ENCODE peak calls at places on chromosomes 1 and 21, in nine cellular contexts. V is esophagus squamous epithelium, L is H1, Q is HCT116, N is uterus, D is transverse colon, U is heart left ventricle, C is right lobe of liver, O is tibial nerve. P is an unnamed sample.

GRCh38 chr21:43932005-43932404 is 67.0 kb downstream of the AGPAT3 start:
- DNase-seq in V (no peak), L (no peak), Q (no peak), N (no peak), D (no peak), U (no peak), C (peak), O (no peak), P (no peak)

GRCh38 chr1:84862810-84863251 is 30.2 kb downstream of the LPAR3 start:
- DNase-seq in V (no peak), L (no peak), Q (no peak), N (no peak), D (no peak), U (no peak), C (no peak), O (no peak), P (no peak)

GRCh38 chr1:240571782-240572181 is 40.2 kb downstream of the GREM2 start:
- DNase-seq in V (no peak), L (no peak), Q (no peak), N (no peak), D (no peak), U (no peak), C (no peak), O (no peak), P (no peak)

GRCh38 chr1:193031431-193031830 is 27.7 kb downstream of the UCHL5 start:
- DNase-seq in V (no peak), L (no peak), Q (no peak), N (no peak), D (no peak), U (no peak), C (no peak), O (no peak), P (no peak)

GRCh38 chr1:45172015-45172414 is 34.4 kb downstream of the ZSWIM5 start:
- DNase-seq in V (no peak), L (no peak), Q (no peak), N (no peak), D (no peak), U (no peak), C (no peak), O (no peak), P (no peak)

GRCh38 chr1:217261636-217262035 is 369.3 kb downstream of the GPATCH2 start:
- DNase-seq in V (no peak), L (no peak), Q (no peak), N (no peak), D (no peak), U (no peak), C (no peak), O (no peak), P (no peak)

GRCh38 chr1:3101127-3101939 is 32.3 kb downstream of the PRDM16 start:
- DNase-seq in V (no peak), L (no peak), Q (no peak), N (no peak), D (no peak), U (no peak), C (no peak), O (no peak), P (no peak)

GRCh38 chr21:44318489-44319285 is 18.8 kb downstream of the PFKL start:
- DNase-seq in V (no peak), L (no peak), Q (no peak), N (no peak), D (no peak), U (no peak), C (no peak), O (no peak), P (no peak)

GRCh38 chr1:117754061-117754969 is 148.5 kb downstream of the TENT5C start:
- DNase-seq in V (no peak), L (peak), Q (peak), N (peak), D (peak), U (peak), C (no peak), O (no peak), P (no peak)

GRCh38 chr1:225933072-225933471 is 7.9 kb downstream of the LEFTY2 start:
- DNase-seq in V (no peak), L (no peak), Q (no peak), N (no peak), D (no peak), U (no peak), C (no peak), O (no peak), P (no peak)

GRCh38 chr1:93735722-93736121 is 54.1 kb upstream of the BCAR3 start:
- DNase-seq in V (no peak), L (no peak), Q (no peak), N (no peak), D (no peak), U (no peak), C (no peak), O (no peak), P (no peak)

GRCh38 chr1:85137660-85138059 is 63.2 kb downstream of the SYDE2 start:
- DNase-seq in V (no peak), L (no peak), Q (no peak), N (no peak), D (peak), U (peak), C (peak), O (no peak), P (no peak)

GRCh38 chr21:36820176-36821031 is 121.5 kb downstream of the SIM2 start:
- DNase-seq in V (no peak), L (peak), Q (no peak), N (no peak), D (no peak), U (no peak), C (no peak), O (no peak), P (no peak)

GRCh38 chr1:43711049-43711448 is 3.7 kb downstream of the ST3GAL3 start:
- DNase-seq in V (no peak), L (no peak), Q (no peak), N (no peak), D (no peak), U (no peak), C (no peak), O (no peak), P (no peak)

GRCh38 chr1:9207715-9208114 is 26.9 kb upstream of the H6PD start:
- DNase-seq in V (no peak), L (no peak), Q (no peak), N (no peak), D (no peak), U (no peak), C (no peak), O (no peak), P (no peak)

GRCh38 chr1:21324368-21325137 is 34.3 kb upstream of the ECE1 start:
- DNase-seq in V (no peak), L (no peak), Q (peak), N (peak), D (peak), U (peak), C (peak), O (peak), P (peak)

GRCh38 chr1:14850563-14850962 is 252.1 kb downstream of the KAZN start:
- DNase-seq in V (no peak), L (no peak), Q (peak), N (no peak), D (no peak), U (no peak), C (no peak), O (no peak), P (no peak)

GRCh38 chr21:33075128-33075527 is 5.2 kb downstream of the OLIG1 start:
- DNase-seq in V (no peak), L (no peak), Q (no peak), N (no peak), D (no peak), U (no peak), C (no peak), O (no peak), P (no peak)

GRCh38 chr1:68046423-68046822 is 4.0 kb downstream of the DIRAS3 start:
- DNase-seq in V (no peak), L (no peak), Q (no peak), N (no peak), D (no peak), U (no peak), C (no peak), O (no peak), P (no peak)

GRCh38 chr1:89689234-89689633 is 56.3 kb downstream of the LRRC8C start:
- DNase-seq in V (no peak), L (no peak), Q (no peak), N (no peak), D (no peak), U (no peak), C (no peak), O (no peak), P (no peak)

GRCh38 chr1:208837242-208837641 is 593.1 kb upstream of the PLXNA2 start:
- DNase-seq in V (no peak), L (no peak), Q (no peak), N (no peak), D (no peak), U (no peak), C (no peak), O (no peak), P (no peak)

GRCh38 chr1:151908228-151908691 is 1.1 kb downstream of the THEM4 start:
- DNase-seq in V (no peak), L (no peak), Q (peak), N (no peak), D (no peak), U (no peak), C (no peak), O (no peak), P (no peak)

GRCh38 chr1:156471496-156472490 is 28.8 kb downstream of the MEF2D start:
- DNase-seq in V (no peak), L (no peak), Q (no peak), N (no peak), D (peak), U (peak), C (peak), O (no peak), P (no peak)

GRCh38 chr1:181133969-181134418 is 45.5 kb downstream of the IER5 start:
- DNase-seq in V (no peak), L (no peak), Q (no peak), N (no peak), D (no peak), U (no peak), C (no peak), O (no peak), P (no peak)

GRCh38 chr1:84759756-84760155 is 69.5 kb upstream of the SSX2IP start:
- DNase-seq in V (no peak), L (no peak), Q (no peak), N (peak), D (no peak), U (no peak), C (no peak), O (no peak), P (no peak)

GRCh38 chr1:31535561-31535960 is 40.8 kb upstream of the TINAGL1 start:
- DNase-seq in V (no peak), L (no peak), Q (peak), N (no peak), D (no peak), U (no peak), C (no peak), O (no peak), P (no peak)

GRCh38 chr21:32562426-32562825 is 22.9 kb downstream of the TCP10L start:
- DNase-seq in V (no peak), L (no peak), Q (no peak), N (peak), D (peak), U (peak), C (no peak), O (no peak), P (peak)

GRCh38 chr1:74673351-74674111 is at the start of gene ERICH3:
- DNase-seq in V (no peak), L (no peak), Q (no peak), N (peak), D (no peak), U (no peak), C (peak), O (no peak), P (no peak)

GRCh38 chr1:94783342-94784264 is 36.6 kb upstream of the SLC44A3 start:
- DNase-seq in V (no peak), L (no peak), Q (no peak), N (peak), D (peak), U (peak), C (no peak), O (peak), P (peak)

GRCh38 chr1:208536176-208536575 is 292.0 kb upstream of the PLXNA2 start:
- DNase-seq in V (no peak), L (no peak), Q (no peak), N (no peak), D (no peak), U (no peak), C (no peak), O (no peak), P (no peak)

GRCh38 chr1:29513357-29513756 is 277.0 kb downstream of the PTPRU start:
- DNase-seq in V (no peak), L (peak), Q (peak), N (no peak), D (no peak), U (no peak), C (peak), O (no peak), P (peak)

GRCh38 chr1:228333739-228334115 is 72.9 kb downstream of the TRIM11 start:
- DNase-seq in V (no peak), L (no peak), Q (no peak), N (no peak), D (peak), U (no peak), C (no peak), O (peak), P (no peak)

GRCh38 chr1:159302036-159302435 is at the start of gene FCER1A:
- DNase-seq in V (no peak), L (no peak), Q (no peak), N (no peak), D (no peak), U (no peak), C (no peak), O (no peak), P (no peak)

GRCh38 chr1:89616844-89617627 is 15.9 kb upstream of the LRRC8C start:
- DNase-seq in V (no peak), L (no peak), Q (no peak), N (no peak), D (no peak), U (no peak), C (no peak), O (no peak), P (no peak)

GRCh38 chr1:82225407-82226197 is 424.9 kb downstream of the ADGRL2 start:
- DNase-seq in V (no peak), L (no peak), Q (no peak), N (no peak), D (no peak), U (no peak), C (no peak), O (no peak), P (no peak)

GRCh38 chr1:243628476-243628907 is 221.6 kb downstream of the AKT3 start:
- DNase-seq in V (no peak), L (no peak), Q (no peak), N (no peak), D (no peak), U (no peak), C (no peak), O (no peak), P (no peak)

GRCh38 chr1:23423415-23424170 is 955 bp downstream of the TCEA3 start:
- DNase-seq in V (no peak), L (no peak), Q (no peak), N (peak), D (peak), U (peak), C (peak), O (no peak), P (no peak)
- TF ChIP-seq POLR2A in V (no peak), L (no peak), Q (no peak), N (no peak), D (peak), U (no peak), C (peak), O (no peak), P (no peak)

DNA sequence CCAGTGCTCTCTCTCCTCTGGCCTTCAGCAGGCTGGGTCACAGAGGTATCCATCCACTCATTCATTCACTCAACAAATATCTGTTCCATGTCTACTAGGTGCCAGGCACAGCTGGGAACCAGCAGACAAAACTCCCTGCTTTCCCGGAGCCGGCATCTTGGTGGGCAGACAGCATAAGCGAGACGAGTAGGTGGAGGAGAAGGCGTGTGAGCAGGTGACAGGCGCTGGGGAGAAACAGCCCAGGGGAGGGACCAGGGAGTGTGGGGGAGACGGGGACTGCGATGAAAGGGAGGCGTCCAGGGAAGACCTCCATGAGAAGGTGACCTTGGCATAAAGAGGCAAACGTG is 11.0 kb upstream of the KCNAB2 start:
- DNase-seq in V (no peak), L (no peak), Q (no peak), N (no peak), D (no peak), U (no peak), C (no peak), O (no peak), P (no peak)
- TF ChIP-seq CTCF in V (no peak), L (no peak), Q (no peak), N (no peak), D (no peak), U (no peak), C (no peak), O (no peak), P (no peak)

GRCh38 chr1:178371999-178372398 is 124.8 kb downstream of the CLEC20A start:
- DNase-seq in V (no peak), L (no peak), Q (no peak), N (no peak), D (no peak), U (no peak), C (no peak), O (no peak), P (no peak)
- H3K4me3 ChIP-seq in V (no peak), L (peak), Q (no peak), N (no peak), D (no peak), U (no peak), C (no peak), O (peak), P (no peak)

GRCh38 chr1:37477946-37478345 is 3.6 kb downstream of the ZC3H12A start:
- DNase-seq in V (no peak), L (no peak), Q (no peak), N (no peak), D (peak), U (no peak), C (no peak), O (no peak), P (peak)

GRCh38 chr1:37476460-37477197 is 2.2 kb downstream of the ZC3H12A start:
- DNase-seq in V (no peak), L (no peak), Q (no peak), N (peak), D (peak), U (peak), C (peak), O (no peak), P (peak)

GRCh38 chr1:37478451-37478871 is 4.1 kb downstream of the ZC3H12A start:
- DNase-seq in V (no peak), L (no peak), Q (no peak), N (no peak), D (peak), U (no peak), C (no peak), O (no peak), P (no peak)

GRCh38 chr1:37476087-37476452 is 1.7 kb downstream of the ZC3H12A start:
- DNase-seq in V (no peak), L (no peak), Q (no peak), N (no peak), D (peak), U (no peak), C (no peak), O (no peak), P (peak)

GRCh38 chr1:37477198-37477931 is 3.0 kb downstream of the ZC3H12A start:
- DNase-seq in V (no peak), L (no peak), Q (no peak), N (no peak), D (peak), U (peak), C (peak), O (no peak), P (no peak)
- TF ChIP-seq POLR2A in V (no peak), L (no peak), Q (no peak), N (no peak), D (peak), U (no peak), C (peak), O (no peak), P (no peak)

DNA sequence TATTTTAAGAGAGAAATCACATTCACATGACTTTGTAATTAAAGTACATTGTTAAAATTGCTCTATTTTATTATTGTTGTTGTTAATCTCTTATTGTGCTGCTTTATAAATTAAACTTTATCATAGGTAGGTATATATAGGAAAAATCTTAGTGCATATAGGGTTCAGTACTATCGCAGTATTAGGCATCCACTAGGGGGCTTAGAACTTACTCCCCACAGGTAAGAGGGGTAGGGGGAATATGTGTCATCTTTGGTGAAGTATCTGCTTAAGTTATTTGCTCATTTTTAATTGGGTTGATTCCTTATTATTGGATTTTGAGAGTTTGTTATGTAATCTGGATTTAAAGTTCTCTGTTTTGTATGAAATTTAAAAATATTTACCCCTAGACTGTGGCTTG is 385.2 kb downstream of the DUSP10 start:
- DNase-seq in V (no peak), L (no peak), Q (no peak), N (no peak), D (no peak), U (no peak), C (no peak), O (no peak), P (no peak)
- TF ChIP-seq CTCF in V (no peak), L (no peak), Q (peak), N (no peak), D (no peak), U (no peak), C (no peak), O (no peak), P (no peak)

GRCh38 chr1:6723621-6724428 is 22.2 kb upstream of the DNAJC11 start:
- DNase-seq in V (no peak), L (no peak), Q (no peak), N (no peak), D (no peak), U (no peak), C (no peak), O (no peak), P (no peak)

GRCh38 chr1:6727535-6727934 is 25.9 kb upstream of the DNAJC11 start:
- DNase-seq in V (no peak), L (peak), Q (peak), N (peak), D (peak), U (peak), C (peak), O (no peak), P (no peak)

GRCh38 chr1:6726253-6726652 is 24.6 kb upstream of the DNAJC11 start:
- DNase-seq in V (no peak), L (no peak), Q (no peak), N (no peak), D (no peak), U (no peak), C (no peak), O (no peak), P (no peak)

GRCh38 chr1:6730473-6730872 is 28.9 kb upstream of the DNAJC11 start:
- DNase-seq in V (no peak), L (no peak), Q (no peak), N (no peak), D (no peak), U (no peak), C (no peak), O (no peak), P (no peak)

GRCh38 chr1:6724517-6725141 is 23.0 kb upstream of the DNAJC11 start:
- DNase-seq in V (no peak), L (no peak), Q (no peak), N (no peak), D (no peak), U (no peak), C (no peak), O (no peak), P (no peak)
- H3K4me3 ChIP-seq in V (no peak), L (no peak), Q (no peak), N (no peak), D (no peak), U (no peak), C (no peak), O (no peak), P (no peak)

GRCh38 chr1:12065872-12066271 is 2.8 kb downstream of the TNFRSF8 start:
- DNase-seq in V (no peak), L (no peak), Q (no peak), N (no peak), D (no peak), U (no peak), C (no peak), O (no peak), P (no peak)
- TF ChIP-seq POLR2A in V (no peak), L (no peak), Q (no peak), N (no peak), D (no peak), U (no peak), C (no peak), O (no peak), P (no peak)

GRCh38 chr21:41167348-41168342 is at the start of gene BACE2:
- DNase-seq in V (no peak), L (no peak), Q (no peak), N (peak), D (peak), U (peak), C (peak), O (peak), P (peak)
- TF ChIP-seq CTCF in V (peak), L (peak), Q (peak), N (peak), D (peak), U (peak), C (peak), O (peak), P (no peak)

GRCh38 chr1:158149175-158149574 is 31.5 kb upstream of the CD1D start:
- DNase-seq in V (no peak), L (no peak), Q (no peak), N (peak), D (no peak), U (no peak), C (no peak), O (no peak), P (no peak)
- H3K4me3 ChIP-seq in V (peak), L (peak), Q (peak), N (peak), D (no peak), U (peak), C (peak), O (peak), P (no peak)

P was measured in lower leg skin.